ENCODE peak calls at places on chromosome 2, in five cellular contexts. S is H7, Z is NCI-H2029, T is heart left ventricle, A is NCI-H774. G is an unnamed sample.

GRCh38 chr2:31813016-31813415 is 197.8 kb downstream of the MEMO1 start:
- DNase-seq in S (no peak), Z (no peak), T (no peak), A (no peak), G (no peak)

GRCh38 chr2:143397886-143398614 is 268.8 kb downstream of the ARHGAP15 start:
- DNase-seq in S (no peak), Z (no peak), T (no peak), A (no peak), G (no peak)

GRCh38 chr2:134771313-134771801 is 52.6 kb upstream of the TMEM163 start:
- DNase-seq in S (no peak), Z (no peak), T (no peak), A (no peak), G (no peak)

GRCh38 chr2:18749912-18750526 is 160.7 kb upstream of the NT5C1B start:
- DNase-seq in S (peak), Z (no peak), T (peak), A (peak), G (no peak)

GRCh38 chr2:128727914-128728313 is 409.2 kb upstream of the HS6ST1 start:
- DNase-seq in S (no peak), Z (no peak), T (no peak), A (no peak), G (no peak)

GRCh38 chr2:8882094-8882493 is 44.7 kb upstream of the KIDINS220 start:
- DNase-seq in S (peak), Z (no peak), T (no peak), A (no peak), G (no peak)

GRCh38 chr2:230717595-230717994 is 5.0 kb downstream of the CAB39 start:
- DNase-seq in S (peak), Z (no peak), T (no peak), A (no peak), G (no peak)

GRCh38 chr2:150690870-150691269 is 203.4 kb upstream of the RND3 start:
- DNase-seq in S (no peak), Z (no peak), T (no peak), A (no peak), G (no peak)

GRCh38 chr2:99609851-99610381 is 120.1 kb upstream of the REV1 start:
- DNase-seq in S (no peak), Z (no peak), T (no peak), A (no peak), G (no peak)

GRCh38 chr2:151922845-151923666 is 94.8 kb upstream of the ARL5A start:
- DNase-seq in S (no peak), Z (peak), T (peak), A (peak), G (no peak)

GRCh38 chr2:113084249-113085000 is 16.7 kb downstream of the IL1F10 start:
- DNase-seq in S (no peak), Z (no peak), T (no peak), A (no peak), G (no peak)

GRCh38 chr2:182587831-182588230 is 128.2 kb upstream of the DNAJC10 start:
- DNase-seq in S (no peak), Z (no peak), T (no peak), A (no peak), G (no peak)

GRCh38 chr2:169077674-169078240 is 8.4 kb downstream of the DHRS9 start:
- DNase-seq in S (no peak), Z (no peak), T (no peak), A (no peak), G (no peak)

GRCh38 chr2:157261199-157261782 is 3.8 kb downstream of the GALNT5 start:
- DNase-seq in S (no peak), Z (peak), T (no peak), A (no peak), G (no peak)

GRCh38 chr2:1674276-1674675 is 70.0 kb downstream of the PXDN start:
- DNase-seq in S (no peak), Z (no peak), T (no peak), A (no peak), G (no peak)

GRCh38 chr2:177165731-177166711 is 46.6 kb upstream of the HNRNPA3 start:
- DNase-seq in S (no peak), Z (no peak), T (peak), A (no peak), G (no peak)

GRCh38 chr2:133844214-133844892 is 276.1 kb upstream of the NCKAP5 start:
- DNase-seq in S (peak), Z (peak), T (peak), A (peak), G (no peak)

GRCh38 chr2:27003857-27004256 is 28.9 kb upstream of the TMEM214 start:
- DNase-seq in S (no peak), Z (no peak), T (no peak), A (no peak), G (no peak)

GRCh38 chr2:98049991-98050519 is 36.9 kb upstream of the VWA3B start:
- DNase-seq in S (no peak), Z (no peak), T (no peak), A (no peak), G (no peak)

GRCh38 chr2:101793277-101793969 is 95.9 kb downstream of the MAP4K4 start:
- DNase-seq in S (no peak), Z (no peak), T (no peak), A (no peak), G (no peak)

GRCh38 chr2:69717902-69718301 is 24.0 kb upstream of the ANXA4 start:
- DNase-seq in S (peak), Z (no peak), T (no peak), A (no peak), G (peak)

G was measured in brain pericyte.